ENCODE peak calls at places on chromosomes 16 and 17, in seven cellular contexts. X, K, A, J, U, L and W are unnamed samples.

GRCh38 chr17:69344939-69345338 is 18.0 kb upstream of the ABCA5 start:
- DNase-seq in X (no peak), K (no peak), A (no peak), J (no peak), U (no peak), L (no peak), W (no peak)

GRCh38 chr16:81018496-81018895 is 11.5 kb downstream of the CENPN start:
- DNase-seq in X (no peak), K (no peak), A (no peak), J (no peak), U (no peak), L (no peak), W (no peak)

GRCh38 chr16:74461826-74462225 is 40.5 kb upstream of the CLEC18B start:
- DNase-seq in X (no peak), K (no peak), A (no peak), J (no peak), U (no peak), L (no peak), W (no peak)

GRCh38 chr17:72502111-72502939 is 381.5 kb downstream of the SOX9 start:
- DNase-seq in X (no peak), K (no peak), A (peak; percentile 70), J (peak; percentile 73), U (no peak), L (no peak), W (peak; percentile 38)

GRCh38 chr17:78706271-78706915 is 75.7 kb downstream of the CYTH1 start:
- DNase-seq in X (no peak), K (peak; percentile 46), A (peak; percentile 26), J (peak; percentile 14), U (no peak), L (no peak), W (no peak)

GRCh38 chr17:12472613-12473173 is 193.0 kb upstream of the MYOCD start:
- DNase-seq in X (no peak), K (no peak), A (no peak), J (no peak), U (no peak), L (no peak), W (no peak)

GRCh38 chr17:28117304-28117703 is 74.8 kb downstream of the NLK start:
- DNase-seq in X (no peak), K (no peak), A (no peak), J (no peak), U (no peak), L (no peak), W (no peak)

GRCh38 chr16:66696669-66697630 is at the start of gene CMTM4:
- DNase-seq in X (peak; percentile 86), K (peak; percentile 75), A (peak; percentile 91), J (peak; percentile 94), U (peak; percentile 76), L (peak; percentile 84), W (peak; percentile 87)

GRCh38 chr16:14304891-14305459 is 233.9 kb downstream of the MRTFB start:
- DNase-seq in X (no peak), K (no peak), A (no peak), J (no peak), U (no peak), L (no peak), W (no peak)
- H3K4me1 ChIP-seq in X (peaks cover 10% of the 10 kb centered on the region), K (peaks cover 31% of the 10 kb centered on the region), A (peaks cover 34% of the 10 kb centered on the region), J (peaks cover 20% of the 10 kb centered on the region), U (peaks cover 13% of the 10 kb centered on the region), L (peaks cover 40% of the 10 kb centered on the region), W (peaks cover 2% of the 10 kb centered on the region)

DNA sequence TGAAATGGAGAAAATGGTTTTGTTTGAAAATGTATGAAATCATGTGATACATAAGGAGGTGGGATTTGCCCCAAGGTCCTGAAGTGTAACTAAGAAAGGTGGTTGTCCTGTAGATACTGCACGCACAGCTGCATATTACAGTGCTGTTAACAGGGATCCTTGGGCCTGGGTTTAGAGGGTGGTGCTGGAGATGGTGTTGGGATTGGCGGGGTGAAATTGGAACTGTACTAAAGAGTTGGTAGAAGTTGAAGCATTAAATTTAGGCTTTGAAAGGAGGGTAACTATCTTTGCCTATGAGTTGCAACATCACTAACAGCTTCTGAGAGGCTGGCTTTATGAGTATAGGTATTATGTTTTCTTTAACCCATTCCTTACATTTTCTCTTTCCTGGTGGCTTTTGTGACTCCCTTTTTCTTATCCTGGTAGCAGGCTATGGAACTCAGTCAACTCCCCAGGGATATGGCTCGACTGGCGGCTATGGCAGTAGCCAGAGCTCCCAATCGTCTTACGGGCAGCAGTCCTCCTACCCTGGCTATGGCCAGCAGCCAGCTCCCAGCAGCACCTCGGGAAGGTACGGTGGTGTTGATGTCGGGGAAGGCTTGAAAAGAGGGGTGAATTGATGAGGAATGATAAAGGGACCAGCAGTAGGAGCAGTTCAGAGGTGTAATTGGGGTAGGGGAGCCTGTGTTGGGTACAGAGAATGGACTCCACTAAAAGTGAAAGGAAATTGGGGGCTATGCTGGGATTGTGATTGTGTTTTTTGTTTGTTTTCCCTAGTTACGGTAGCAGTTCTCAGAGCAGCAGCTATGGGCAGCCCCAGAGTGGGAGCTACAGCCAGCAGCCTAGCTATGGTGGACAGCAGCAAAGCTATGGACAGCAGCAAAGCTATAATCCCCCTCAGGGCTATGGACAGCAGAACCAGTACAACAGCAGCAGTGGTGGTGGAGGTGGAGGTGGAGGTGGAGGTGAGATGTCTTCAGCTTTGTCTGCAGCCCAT is 3.8 kb downstream of the FUS start:
- DNase-seq in X (no peak), K (no peak), A (no peak), J (no peak), U (no peak), L (no peak), W (no peak)
- H3K4me1 ChIP-seq in X (peaks cover 21% of the 10 kb centered on the region), K (peaks cover 33% of the 10 kb centered on the region), A (peaks cover 23% of the 10 kb centered on the region), J (no peaks in the 10 kb centered on the region), U (peaks cover 10% of the 10 kb centered on the region), L (peaks cover 25% of the 10 kb centered on the region), W (no peaks in the 10 kb centered on the region)

DNA sequence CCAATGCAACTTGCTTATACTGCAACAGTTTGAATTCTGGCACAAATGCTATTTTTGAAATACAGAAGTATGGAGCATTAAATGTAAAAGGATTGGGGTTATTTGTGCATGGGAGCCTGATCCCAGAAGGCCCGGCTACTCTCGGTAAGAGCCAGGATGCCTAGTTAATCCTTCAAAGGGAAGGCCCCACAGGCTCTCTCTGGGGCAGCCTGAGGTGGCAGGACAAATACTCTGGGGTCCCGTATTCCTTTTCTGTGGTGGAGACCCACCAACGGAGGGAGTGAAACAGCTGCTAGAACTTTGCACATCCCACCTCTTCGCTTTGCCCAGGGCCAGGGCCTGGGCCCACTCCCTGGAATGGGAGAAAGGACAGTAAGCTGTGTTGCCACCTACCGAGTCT is 30.4 kb downstream of the ERN1 start:
- DNase-seq in X (no peak), K (no peak), A (no peak), J (peak; percentile 42), U (no peak), L (no peak), W (no peak)
- H3K4me1 ChIP-seq in X (peaks cover 30% of the 10 kb centered on the region), K (peaks cover 11% of the 10 kb centered on the region), A (peaks cover 17% of the 10 kb centered on the region), J (no peaks in the 10 kb centered on the region), U (no peaks in the 10 kb centered on the region), L (peaks cover 33% of the 10 kb centered on the region), W (peaks cover 12% of the 10 kb centered on the region)

DNA sequence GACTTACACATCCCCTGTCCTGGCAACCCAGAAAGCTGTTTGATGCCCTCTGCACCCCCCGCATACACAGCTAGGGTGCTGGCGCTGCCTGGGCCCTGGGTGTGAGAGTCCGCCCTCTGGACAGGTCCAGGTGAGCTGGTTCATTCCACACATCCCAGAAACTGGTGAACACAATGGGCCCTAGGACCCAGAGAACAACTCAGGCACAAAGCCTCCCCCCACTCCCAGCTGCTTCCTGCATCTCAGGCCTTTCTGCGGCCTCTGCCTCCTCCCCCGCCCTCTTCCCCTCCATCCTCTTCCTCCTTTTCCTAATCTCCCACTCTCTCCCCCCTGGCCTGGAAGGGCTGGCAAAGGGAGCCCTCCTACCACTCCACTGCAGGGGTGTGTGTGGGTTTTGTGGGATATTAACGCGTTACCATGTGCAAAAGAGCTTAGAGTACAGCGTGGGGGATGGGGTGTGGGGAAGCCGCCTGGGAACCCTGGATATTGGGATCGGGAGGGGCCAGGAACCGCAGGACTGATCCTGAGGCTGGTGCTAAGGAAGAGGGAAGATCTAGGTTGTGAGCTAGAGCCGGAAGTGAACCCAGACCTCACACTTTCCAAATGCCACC is 1.6 kb upstream of the PPP1R9B start:
- DNase-seq in X (peak; percentile 81), K (peak; percentile 90), A (peak; percentile 83), J (peak; percentile 98), U (peak; percentile 80), L (peak; percentile 89), W (peak; percentile 93)
- H3K4me1 ChIP-seq in X (peaks cover 27% of the 10 kb centered on the region), K (peaks cover 50% of the 10 kb centered on the region), A (peaks cover 54% of the 10 kb centered on the region), J (peaks cover 13% of the 10 kb centered on the region), U (peaks cover 33% of the 10 kb centered on the region), L (peaks cover 66% of the 10 kb centered on the region), W (peaks cover 11% of the 10 kb centered on the region)

DNA sequence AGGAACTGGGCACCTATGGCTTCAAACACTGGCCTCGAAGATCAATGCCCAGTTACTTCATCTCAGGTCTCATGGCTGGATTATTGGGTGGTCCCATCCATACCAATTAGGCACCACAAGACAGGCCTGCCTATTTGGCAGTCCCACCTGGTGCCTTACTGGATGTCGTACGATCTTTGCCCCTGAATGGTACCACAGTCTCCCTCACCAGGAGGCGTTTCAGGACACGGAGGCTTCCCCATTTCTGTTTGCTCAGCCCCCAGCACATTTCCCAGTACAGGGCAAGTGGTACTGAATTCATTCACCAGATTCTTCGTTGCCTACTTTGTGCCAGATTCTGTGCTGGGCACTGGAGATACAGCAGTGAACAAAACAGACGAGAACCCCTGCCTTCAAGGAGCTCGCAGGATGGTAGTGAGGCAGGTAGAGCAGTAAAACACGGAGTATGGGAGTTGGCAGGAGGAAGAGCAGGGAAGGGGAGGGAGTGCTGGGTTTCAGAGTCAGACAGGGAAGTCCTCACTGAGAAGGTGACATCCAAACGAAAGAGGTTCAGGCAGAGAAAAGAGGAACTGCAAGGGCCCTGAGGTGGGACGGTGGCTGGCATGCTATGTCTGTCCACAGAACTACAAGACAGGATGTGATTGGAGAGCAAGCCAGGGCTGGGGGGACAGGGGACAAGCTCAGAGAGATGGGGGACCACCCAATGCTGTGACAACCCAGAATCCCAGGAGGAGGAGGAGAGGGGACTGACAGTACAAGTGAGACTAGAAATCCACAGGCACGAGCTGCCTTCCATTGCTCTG is 99.7 kb downstream of the RAB11FIP4 start:
- DNase-seq in X (no peak), K (peak; percentile 79), A (no peak), J (no peak), U (no peak), L (no peak), W (peak; percentile 59)
- H3K4me1 ChIP-seq in X (no peaks in the 10 kb centered on the region), K (peaks cover 70% of the 10 kb centered on the region), A (peaks cover 73% of the 10 kb centered on the region), J (peaks cover 7% of the 10 kb centered on the region), U (peaks cover 15% of the 10 kb centered on the region), L (peaks cover 12% of the 10 kb centered on the region), W (peaks cover 29% of the 10 kb centered on the region)

DNA sequence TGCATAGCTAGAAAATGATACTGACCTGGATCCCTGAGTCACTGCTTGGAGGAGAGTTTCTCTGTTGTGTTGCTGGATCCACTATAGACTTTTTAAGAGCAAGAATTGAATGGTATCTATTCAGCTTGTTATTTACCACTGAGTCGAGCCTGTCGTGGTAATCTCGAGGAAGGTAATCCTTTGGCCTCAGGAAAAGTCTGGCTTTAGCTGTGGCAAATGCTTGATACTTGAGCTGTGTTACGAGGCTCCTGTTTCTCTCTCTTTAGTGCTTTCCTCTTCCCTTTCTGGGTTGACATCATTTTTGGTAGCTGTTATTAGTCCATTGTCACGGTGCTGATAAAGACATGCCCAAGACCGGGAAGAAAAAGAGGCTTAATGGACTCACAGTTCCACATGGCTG is 314.3 kb downstream of the SNX29 start:
- DNase-seq in X (no peak), K (no peak), A (no peak), J (no peak), U (no peak), L (no peak), W (no peak)
- H3K4me1 ChIP-seq in X (peaks cover 3% of the 10 kb centered on the region), K (peaks cover 8% of the 10 kb centered on the region), A (no peaks in the 10 kb centered on the region), J (peaks cover 9% of the 10 kb centered on the region), U (no peaks in the 10 kb centered on the region), L (no peaks in the 10 kb centered on the region), W (no peaks in the 10 kb centered on the region)

GRCh38 chr17:74542727-74543383 is 3.1 kb downstream of the CD300C start:
- DNase-seq in X (no peak), K (no peak), A (no peak), J (no peak), U (no peak), L (no peak), W (no peak)
- H3K4me1 ChIP-seq in X (no peaks in the 10 kb centered on the region), K (no peaks in the 10 kb centered on the region), A (no peaks in the 10 kb centered on the region), J (no peaks in the 10 kb centered on the region), U (no peaks in the 10 kb centered on the region), L (no peaks in the 10 kb centered on the region), W (no peaks in the 10 kb centered on the region)